ENCODE peak calls at places on chromosomes 6 and 20, in six cellular contexts. I, V, B, Q, J and Z are unnamed samples.

GRCh38 chr6:154528286-154528915 is 17.9 kb upstream of the CNKSR3 start:
- DNase-seq in I (no peak), V (no peak), B (no peak), Q (no peak), J (no peak), Z (no peak)

GRCh38 chr20:24981750-24982149 is 10.8 kb downstream of the APMAP start:
- DNase-seq in I (no peak), V (no peak), B (no peak), Q (no peak), J (peak), Z (no peak)

GRCh38 chr6:132300323-132300949 is 100.8 kb downstream of the MOXD1 start:
- DNase-seq in I (peak), V (no peak), B (peak), Q (peak), J (peak), Z (no peak)

GRCh38 chr6:144304223-144304848 is 19.2 kb downstream of the UTRN start:
- DNase-seq in I (no peak), V (no peak), B (no peak), Q (no peak), J (no peak), Z (no peak)

GRCh38 chr6:93792751-93793150 is 373.4 kb upstream of the EPHA7 start:
- DNase-seq in I (no peak), V (no peak), B (peak), Q (no peak), J (no peak), Z (no peak)

GRCh38 chr20:21613512-21613911 is 92.0 kb upstream of the PAX1 start:
- DNase-seq in I (no peak), V (no peak), B (no peak), Q (no peak), J (no peak), Z (no peak)

GRCh38 chr6:24931296-24931695 is 4.5 kb downstream of the RIPOR2 start:
- DNase-seq in I (no peak), V (peak), B (peak), Q (no peak), J (no peak), Z (no peak)

GRCh38 chr6:29965873-29966601 is 23.7 kb downstream of the HLA-A start:
- DNase-seq in I (peak), V (no peak), B (peak), Q (no peak), J (peak), Z (peak)

GRCh38 chr6:52557389-52558265 is 19.2 kb downstream of the TRAM2 start:
- DNase-seq in I (no peak), V (no peak), B (peak), Q (no peak), J (no peak), Z (no peak)

GRCh38 chr6:135673671-135674309 is 176.2 kb upstream of the AHI1 start:
- DNase-seq in I (no peak), V (no peak), B (peak), Q (no peak), J (no peak), Z (no peak)

GRCh38 chr20:23021941-23022340 is 13.2 kb upstream of the SSTR4 start:
- DNase-seq in I (no peak), V (no peak), B (no peak), Q (no peak), J (no peak), Z (no peak)

GRCh38 chr6:74598473-74599393 is 607.1 kb downstream of the COL12A1 start:
- DNase-seq in I (no peak), V (peak), B (no peak), Q (no peak), J (no peak), Z (no peak)

GRCh38 chr6:164928366-164929154 is 380.8 kb downstream of the C6orf118 start:
- DNase-seq in I (no peak), V (no peak), B (no peak), Q (peak), J (no peak), Z (no peak)

GRCh38 chr20:46786566-46786965 is 77.1 kb downstream of the SLC2A10 start:
- DNase-seq in I (no peak), V (no peak), B (no peak), Q (no peak), J (no peak), Z (no peak)

GRCh38 chr6:155163616-155164015 is 100.2 kb upstream of the CLDN20 start:
- DNase-seq in I (no peak), V (no peak), B (no peak), Q (no peak), J (no peak), Z (no peak)

GRCh38 chr6:56570434-56571359 is 72.0 kb downstream of the DST start:
- DNase-seq in I (peak), V (no peak), B (peak), Q (no peak), J (no peak), Z (no peak)

GRCh38 chr6:4914412-4915159 is 89.3 kb downstream of the RPP40 start:
- DNase-seq in I (no peak), V (peak), B (peak), Q (no peak), J (no peak), Z (no peak)

GRCh38 chr20:33465536-33466302 is 22.2 kb upstream of the SNTA1 start:
- DNase-seq in I (no peak), V (no peak), B (no peak), Q (peak), J (no peak), Z (no peak)

GRCh38 chr6:27604986-27605385 is 132.1 kb upstream of the ZNF184 start:
- DNase-seq in I (no peak), V (no peak), B (peak), Q (no peak), J (no peak), Z (no peak)

GRCh38 chr6:32047084-32047478 is 8.9 kb downstream of the CYP21A2 start:
- DNase-seq in I (no peak), V (no peak), B (peak), Q (no peak), J (no peak), Z (no peak)

GRCh38 chr6:145028144-145028818 is 707.0 kb downstream of the EPM2A start:
- DNase-seq in I (peak), V (no peak), B (peak), Q (no peak), J (no peak), Z (no peak)

GRCh38 chr6:123323419-123324329 is 313.1 kb downstream of the TRDN start:
- DNase-seq in I (no peak), V (no peak), B (peak), Q (no peak), J (no peak), Z (no peak)

GRCh38 chr6:15340105-15340601 is 94.3 kb downstream of the JARID2 start:
- DNase-seq in I (no peak), V (no peak), B (no peak), Q (no peak), J (no peak), Z (no peak)